ENCODE peak calls at places on chromosomes 5 and 9, in eight cellular contexts. One of them, this sample, is unnamed.
A peak's percentile ranks its signal among the peaks of the same experiment; 100 is the strongest.

GRCh38 chr9:95343725-95344287 is 26.3 kb upstream of the FANCC start:
- DNase-seq in effector memory CD4-positive, alpha-beta T cell: no peak
- DNase-seq in HEK293T: no peak
- DNase-seq in stimulated activated CD4-positive, alpha-beta T cell treated with anti-CD3 and anti-CD28 coated beads, Interleukin-1b, Interleukin-23, amount 100 ng/mL, for 48 hours: no peak
- DNase-seq in iris pigment epithelial cell: peak; percentile 10
- DNase-seq in NCI-H1092 treated with DMSO at 0.1 percent for 48 hours: no peak
- DNase-seq in NCI-H1105 treated with DMSO at 0.1 percent for 48 hours: no peak
- DNase-seq in NCI-H2081: no peak
- DNase-seq in this sample: no peak

GRCh38 chr9:95229230-95229933 is 88.1 kb downstream of the FANCC start:
- DNase-seq in effector memory CD4-positive, alpha-beta T cell: no peak
- DNase-seq in HEK293T: no peak
- DNase-seq in stimulated activated CD4-positive, alpha-beta T cell treated with anti-CD3 and anti-CD28 coated beads, Interleukin-1b, Interleukin-23, amount 100 ng/mL, for 48 hours: no peak
- DNase-seq in iris pigment epithelial cell: no peak
- DNase-seq in NCI-H1092 treated with DMSO at 0.1 percent for 48 hours: no peak
- DNase-seq in NCI-H1105 treated with DMSO at 0.1 percent for 48 hours: no peak
- DNase-seq in NCI-H2081: no peak
- DNase-seq in this sample: no peak

GRCh38 chr9:124835026-124835501 is 18.2 kb upstream of the WDR38 start:
- DNase-seq in effector memory CD4-positive, alpha-beta T cell: no peak
- DNase-seq in HEK293T: peak; percentile 38
- DNase-seq in stimulated activated CD4-positive, alpha-beta T cell treated with anti-CD3 and anti-CD28 coated beads, Interleukin-1b, Interleukin-23, amount 100 ng/mL, for 48 hours: no peak
- DNase-seq in iris pigment epithelial cell: peak; percentile 76
- DNase-seq in NCI-H1092 treated with DMSO at 0.1 percent for 48 hours: peak; percentile 87
- DNase-seq in NCI-H1105 treated with DMSO at 0.1 percent for 48 hours: peak; percentile 88
- DNase-seq in NCI-H2081: peak; percentile 55
- DNase-seq in this sample: no peak

GRCh38 chr9:86200599-86201162 is 58.8 kb downstream of the C9orf153 start:
- DNase-seq in effector memory CD4-positive, alpha-beta T cell: no peak
- DNase-seq in HEK293T: no peak
- DNase-seq in stimulated activated CD4-positive, alpha-beta T cell treated with anti-CD3 and anti-CD28 coated beads, Interleukin-1b, Interleukin-23, amount 100 ng/mL, for 48 hours: no peak
- DNase-seq in iris pigment epithelial cell: no peak
- DNase-seq in NCI-H1092 treated with DMSO at 0.1 percent for 48 hours: no peak
- DNase-seq in NCI-H1105 treated with DMSO at 0.1 percent for 48 hours: no peak
- DNase-seq in NCI-H2081: no peak
- DNase-seq in this sample: no peak

GRCh38 chr9:120383611-120383998 is 196.4 kb downstream of the CDK5RAP2 start:
- DNase-seq in effector memory CD4-positive, alpha-beta T cell: no peak
- DNase-seq in HEK293T: no peak
- DNase-seq in stimulated activated CD4-positive, alpha-beta T cell treated with anti-CD3 and anti-CD28 coated beads, Interleukin-1b, Interleukin-23, amount 100 ng/mL, for 48 hours: no peak
- DNase-seq in iris pigment epithelial cell: no peak
- DNase-seq in NCI-H1092 treated with DMSO at 0.1 percent for 48 hours: peak; percentile 64
- DNase-seq in NCI-H1105 treated with DMSO at 0.1 percent for 48 hours: peak; percentile 29
- DNase-seq in NCI-H2081: peak; percentile 50
- DNase-seq in this sample: no peak

GRCh38 chr5:58261605-58262004 is 198.3 kb downstream of the PLK2 start:
- DNase-seq in effector memory CD4-positive, alpha-beta T cell: no peak
- DNase-seq in HEK293T: no peak
- DNase-seq in stimulated activated CD4-positive, alpha-beta T cell treated with anti-CD3 and anti-CD28 coated beads, Interleukin-1b, Interleukin-23, amount 100 ng/mL, for 48 hours: no peak
- DNase-seq in iris pigment epithelial cell: no peak
- DNase-seq in NCI-H1092 treated with DMSO at 0.1 percent for 48 hours: no peak
- DNase-seq in NCI-H1105 treated with DMSO at 0.1 percent for 48 hours: no peak
- DNase-seq in NCI-H2081: no peak
- DNase-seq in this sample: no peak

GRCh38 chr5:40987349-40987748 is 78.1 kb downstream of the C7 start:
- DNase-seq in effector memory CD4-positive, alpha-beta T cell: no peak
- DNase-seq in HEK293T: no peak
- DNase-seq in stimulated activated CD4-positive, alpha-beta T cell treated with anti-CD3 and anti-CD28 coated beads, Interleukin-1b, Interleukin-23, amount 100 ng/mL, for 48 hours: no peak
- DNase-seq in iris pigment epithelial cell: no peak
- DNase-seq in NCI-H1092 treated with DMSO at 0.1 percent for 48 hours: no peak
- DNase-seq in NCI-H1105 treated with DMSO at 0.1 percent for 48 hours: no peak
- DNase-seq in NCI-H2081: no peak
- DNase-seq in this sample: no peak

GRCh38 chr9:131799177-131799823 is 59.4 kb upstream of the RAPGEF1 start:
- DNase-seq in effector memory CD4-positive, alpha-beta T cell: peak; percentile 31
- DNase-seq in HEK293T: peak; percentile 73
- DNase-seq in stimulated activated CD4-positive, alpha-beta T cell treated with anti-CD3 and anti-CD28 coated beads, Interleukin-1b, Interleukin-23, amount 100 ng/mL, for 48 hours: peak; percentile 43
- DNase-seq in iris pigment epithelial cell: peak; percentile 25
- DNase-seq in NCI-H1092 treated with DMSO at 0.1 percent for 48 hours: no peak
- DNase-seq in NCI-H1105 treated with DMSO at 0.1 percent for 48 hours: no peak
- DNase-seq in NCI-H2081: no peak
- DNase-seq in this sample: peak; percentile 30

GRCh38 chr5:125267636-125268248 is 521.3 kb upstream of the ZNF608 start:
- DNase-seq in effector memory CD4-positive, alpha-beta T cell: no peak
- DNase-seq in HEK293T: no peak
- DNase-seq in stimulated activated CD4-positive, alpha-beta T cell treated with anti-CD3 and anti-CD28 coated beads, Interleukin-1b, Interleukin-23, amount 100 ng/mL, for 48 hours: no peak
- DNase-seq in iris pigment epithelial cell: no peak
- DNase-seq in NCI-H1092 treated with DMSO at 0.1 percent for 48 hours: no peak
- DNase-seq in NCI-H1105 treated with DMSO at 0.1 percent for 48 hours: no peak
- DNase-seq in NCI-H2081: no peak
- DNase-seq in this sample: no peak

GRCh38 chr5:9513825-9514224 is 32.0 kb downstream of the SEMA5A start:
- DNase-seq in effector memory CD4-positive, alpha-beta T cell: no peak
- DNase-seq in HEK293T: no peak
- DNase-seq in stimulated activated CD4-positive, alpha-beta T cell treated with anti-CD3 and anti-CD28 coated beads, Interleukin-1b, Interleukin-23, amount 100 ng/mL, for 48 hours: no peak
- DNase-seq in iris pigment epithelial cell: peak; percentile 42
- DNase-seq in NCI-H1092 treated with DMSO at 0.1 percent for 48 hours: no peak
- DNase-seq in NCI-H1105 treated with DMSO at 0.1 percent for 48 hours: no peak
- DNase-seq in NCI-H2081: no peak
- DNase-seq in this sample: no peak

GRCh38 chr9:132200706-132201105 is 38.8 kb downstream of the NTNG2 start:
- DNase-seq in effector memory CD4-positive, alpha-beta T cell: no peak
- DNase-seq in HEK293T: no peak
- DNase-seq in stimulated activated CD4-positive, alpha-beta T cell treated with anti-CD3 and anti-CD28 coated beads, Interleukin-1b, Interleukin-23, amount 100 ng/mL, for 48 hours: no peak
- DNase-seq in iris pigment epithelial cell: no peak
- DNase-seq in NCI-H1092 treated with DMSO at 0.1 percent for 48 hours: no peak
- DNase-seq in NCI-H1105 treated with DMSO at 0.1 percent for 48 hours: no peak
- DNase-seq in NCI-H2081: no peak
- DNase-seq in this sample: no peak

GRCh38 chr5:8184455-8185063 is 315.6 kb downstream of the MTRR start:
- DNase-seq in effector memory CD4-positive, alpha-beta T cell: no peak
- DNase-seq in HEK293T: peak; percentile 54
- DNase-seq in stimulated activated CD4-positive, alpha-beta T cell treated with anti-CD3 and anti-CD28 coated beads, Interleukin-1b, Interleukin-23, amount 100 ng/mL, for 48 hours: peak; percentile 18
- DNase-seq in iris pigment epithelial cell: peak; percentile 11
- DNase-seq in NCI-H1092 treated with DMSO at 0.1 percent for 48 hours: peak; percentile 11
- DNase-seq in NCI-H1105 treated with DMSO at 0.1 percent for 48 hours: peak; percentile 45
- DNase-seq in NCI-H2081: peak; percentile 65
- DNase-seq in this sample: no peak

GRCh38 chr9:97935291-97935690 is 2.7 kb downstream of the HEMGN start:
- DNase-seq in effector memory CD4-positive, alpha-beta T cell: no peak
- DNase-seq in HEK293T: no peak
- DNase-seq in stimulated activated CD4-positive, alpha-beta T cell treated with anti-CD3 and anti-CD28 coated beads, Interleukin-1b, Interleukin-23, amount 100 ng/mL, for 48 hours: no peak
- DNase-seq in iris pigment epithelial cell: no peak
- DNase-seq in NCI-H1092 treated with DMSO at 0.1 percent for 48 hours: no peak
- DNase-seq in NCI-H1105 treated with DMSO at 0.1 percent for 48 hours: no peak
- DNase-seq in NCI-H2081: no peak
- DNase-seq in this sample: no peak

This sample was measured in stimulated activated CD8-positive, alpha-beta memory T cell treated with anti-CD3 and anti-CD28 coated beads, Interleukin-12 subunit alpha, Interleukin-12 subunit beta, amount 100 ng/mL, for 1 hour.